ENCODE peak calls at places on chromosomes 4 and X, in five cellular contexts. U is astrocyte, K is mammary epithelial cell, H is PC-3, F is endothelial cell of umbilical vein. O is an unnamed sample. For H3K36me3 and H3K4me1, the result is how much of the 10 kb centered on the place peaks cover.

GRCh38 chr4:119025916-119026661 is 109.5 kb upstream of the MYOZ2 start:
- DNase-seq in F (no peak), U (peak), H (peak), K (peak), O (peak)

GRCh38 chrX:100939336-100939735 is 10.6 kb upstream of the XKRX start:
- DNase-seq in F (no peak), K (no peak), H (no peak), U (no peak), O (no peak)

GRCh38 chr4:84965558-84966381 is 720 bp downstream of the WDFY3 start:
- DNase-seq in H (peak), F (peak), U (no peak), K (peak), O (no peak)

GRCh38 chr4:168183717-168184571 is 91.6 kb downstream of the ANXA10 start:
- DNase-seq in K (peak), F (peak), H (peak), U (peak), O (no peak)

GRCh38 chrX:150627957-150628356 is 59.5 kb downstream of the MTM1 start:
- DNase-seq in F (no peak), K (no peak), U (no peak), H (no peak), O (no peak)

GRCh38 chrX:104156630-104157529 is at the start of gene SLC25A53:
- DNase-seq in H (peak), F (peak), K (peak), U (peak), O (peak)

GRCh38 chr4:158016511-158016910 is 156.3 kb downstream of the GASK1B start:
- DNase-seq in U (peak), K (peak), F (peak), H (no peak), O (no peak)

GRCh38 chrX:71619193-71619592 is 882 bp upstream of the CXCR3 start:
- DNase-seq in K (no peak), H (no peak), F (no peak), U (peak), O (no peak)

GRCh38 chr4:141686929-141687328 is 50.5 kb downstream of the IL15 start:
- DNase-seq in F (peak), H (peak), U (no peak), K (no peak), O (peak)

GRCh38 chrX:121504148-121504547 is 456.7 kb downstream of the GLUD2 start:
- DNase-seq in H (no peak), F (no peak), U (no peak), K (no peak), O (no peak)

GRCh38 chr4:88138561-88138960 is 19.9 kb downstream of the ABCG2 start:
- DNase-seq in F (peak), K (peak), U (peak), H (peak), O (peak)

GRCh38 chr4:7067523-7068278 is at the start of gene GRPEL1:
- DNase-seq in U (peak), F (peak), H (peak), K (peak), O (peak)

GRCh38 chr4:180418819-180419531 is 1824.2 kb upstream of the TENM3 start:
- DNase-seq in K (no peak), U (no peak), F (no peak), H (no peak), O (no peak)

GRCh38 chr4:83629945-83630684 is 94.2 kb downstream of the GPAT3 start:
- DNase-seq in F (peak), U (peak), K (peak), H (peak), O (peak)

GRCh38 chr4:118992149-118992548 is 103.5 kb downstream of the SYNPO2 start:
- DNase-seq in U (no peak), H (no peak), F (no peak), K (no peak), O (no peak)

GRCh38 chrX:53594354-53594753 is 92.2 kb downstream of the HUWE1 start:
- DNase-seq in K (no peak), F (no peak), U (peak), H (no peak), O (no peak)

GRCh38 chrX:134476284-134476683 is 16.3 kb downstream of the HPRT1 start:
- DNase-seq in U (no peak), H (no peak), F (no peak), K (no peak), O (no peak)
- H3K36me3 ChIP-seq in U (under half), H (under half), F (under half), K (under half), O (under half)

GRCh38 chr4:163404080-163404479 is 60.4 kb downstream of the NPY5R start:
- DNase-seq in F (no peak), H (no peak), U (no peak), K (no peak), O (no peak)

GRCh38 chr4:163400911-163401310 is 57.2 kb downstream of the NPY5R start:
- DNase-seq in H (no peak), U (no peak), F (no peak), K (no peak), O (no peak)

GRCh38 chr4:163404570-163404969 is 60.9 kb downstream of the NPY5R start:
- DNase-seq in H (no peak), F (peak), U (no peak), K (no peak), O (no peak)
- H3K4me2 ChIP-seq in H (no peak), F (peak), U (peak), K (no peak), O (no peak)

GRCh38 chr4:94536049-94536448 is 84.3 kb downstream of the PDLIM5 start:
- DNase-seq in K (no peak), U (no peak), F (no peak), H (no peak), O (no peak)

GRCh38 chr4:94533405-94534223 is 81.9 kb downstream of the PDLIM5 start:
- DNase-seq in K (peak), F (peak), H (no peak), U (no peak), O (no peak)

GRCh38 chr4:94534401-94535312 is 82.9 kb downstream of the PDLIM5 start:
- DNase-seq in F (no peak), K (no peak), U (no peak), H (no peak), O (no peak)

GRCh38 chr4:94538229-94538628 is 86.5 kb downstream of the PDLIM5 start:
- DNase-seq in F (no peak), H (no peak), K (no peak), U (no peak), O (no peak)

GRCh38 chr4:94536649-94537464 is 85.1 kb downstream of the PDLIM5 start:
- DNase-seq in H (no peak), K (no peak), F (peak), U (no peak), O (no peak)
- H3K4me1 ChIP-seq in H (under half), K (under half), F (half or more), U (under half), O (half or more)

DNA sequence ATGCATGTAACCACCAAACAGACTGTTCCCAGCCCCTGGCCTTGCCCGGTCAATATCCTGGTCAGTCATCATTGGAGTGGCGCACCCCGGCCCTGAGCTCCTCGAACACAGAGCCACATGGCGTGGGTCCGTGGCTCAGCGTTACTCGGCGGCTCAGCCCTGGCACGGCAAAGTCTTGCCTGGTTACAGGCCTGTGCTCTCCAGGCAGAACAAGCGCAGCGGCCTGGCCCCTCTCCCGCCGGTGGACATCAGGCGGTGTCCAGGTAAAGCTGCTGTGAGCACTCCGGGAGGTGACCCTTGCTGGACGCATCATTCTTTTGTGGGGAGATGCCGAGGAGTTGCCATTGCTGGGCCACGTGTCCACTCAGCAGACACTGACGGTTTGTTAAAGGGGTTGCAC is 6.1 kb upstream of the UVSSA start:
- DNase-seq in K (no peak), U (no peak), F (no peak), H (no peak), O (no peak)
- H3K36me3 ChIP-seq in K (under half), U (under half), F (under half), H (under half), O (under half)

DNA sequence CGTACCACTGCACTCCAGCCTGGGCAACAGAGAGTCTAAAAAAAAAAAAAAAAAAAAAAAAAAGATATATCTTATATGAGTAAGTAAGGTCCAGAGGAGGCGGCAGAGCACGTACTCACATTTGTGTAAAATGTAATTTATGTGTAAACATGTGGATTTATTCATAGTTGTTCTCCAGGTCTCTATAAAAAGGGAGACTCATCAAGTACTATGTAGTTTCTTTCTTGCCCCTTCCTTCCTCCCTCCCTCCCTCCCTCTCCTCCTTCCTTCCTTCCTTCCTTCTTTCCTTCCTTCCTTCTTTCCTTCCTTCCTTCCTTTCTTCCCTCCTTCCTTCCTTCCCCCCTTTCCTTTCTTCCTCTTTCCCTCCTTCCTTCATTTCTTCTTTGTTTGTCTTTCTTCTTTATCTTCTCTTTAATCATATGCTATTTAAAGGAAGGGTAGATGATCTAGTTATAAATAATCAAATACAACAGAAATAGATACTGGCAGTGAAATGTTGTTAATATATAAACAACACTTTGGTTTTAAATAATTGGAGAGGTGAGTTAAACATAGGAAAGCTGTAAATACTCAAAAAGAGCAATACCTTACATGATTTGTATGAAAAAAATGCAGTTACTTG is 344.8 kb downstream of the ANK2 start:
- DNase-seq in K (no peak), H (peak), F (no peak), U (no peak), O (no peak)
- H3K4me2 ChIP-seq in K (no peak), H (no peak), F (no peak), U (no peak), O (no peak)

DNA sequence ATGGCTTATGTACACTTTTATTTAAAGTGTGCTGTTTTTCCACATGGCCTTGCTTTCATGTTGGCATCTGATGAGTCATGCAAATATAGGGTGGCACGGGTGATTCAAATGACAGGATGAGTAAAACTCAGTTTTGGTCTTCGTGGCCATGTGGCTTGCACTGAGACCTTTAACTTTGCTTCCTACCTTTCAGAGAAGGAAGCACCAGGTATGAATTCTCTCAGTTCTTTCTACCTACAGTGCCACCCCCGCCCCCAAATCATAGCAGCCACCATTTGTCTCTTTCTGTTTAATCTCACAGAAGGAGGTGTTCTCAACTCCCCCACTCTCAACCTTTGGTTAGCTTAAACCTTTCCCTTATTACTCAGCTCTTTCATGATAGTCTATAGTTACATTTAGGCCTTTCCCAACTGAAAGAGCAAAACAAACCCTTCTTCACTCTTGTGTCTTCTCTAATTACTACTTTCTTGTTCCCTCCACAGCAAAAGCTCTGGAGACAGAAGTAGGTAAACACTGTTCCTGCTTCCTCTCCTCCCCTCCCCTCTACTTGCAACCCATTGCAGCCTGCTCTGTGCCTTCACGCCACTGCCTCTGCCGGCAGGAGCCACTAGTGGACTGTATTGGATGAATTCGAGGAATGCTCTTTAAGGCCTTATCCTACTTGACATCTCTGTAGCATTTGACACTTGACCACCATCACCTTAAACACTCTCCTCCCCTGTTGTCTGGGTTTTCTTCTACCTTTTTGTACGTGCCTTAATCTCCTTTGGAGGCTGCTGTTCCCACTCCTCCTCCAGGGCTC is 123.7 kb downstream of the AFF1 start:
- DNase-seq in U (no peak), F (no peak), H (peak), K (peak), O (peak)
- H3K4me1 ChIP-seq in U (under half), F (under half), H (half or more), K (under half), O (under half)

DNA sequence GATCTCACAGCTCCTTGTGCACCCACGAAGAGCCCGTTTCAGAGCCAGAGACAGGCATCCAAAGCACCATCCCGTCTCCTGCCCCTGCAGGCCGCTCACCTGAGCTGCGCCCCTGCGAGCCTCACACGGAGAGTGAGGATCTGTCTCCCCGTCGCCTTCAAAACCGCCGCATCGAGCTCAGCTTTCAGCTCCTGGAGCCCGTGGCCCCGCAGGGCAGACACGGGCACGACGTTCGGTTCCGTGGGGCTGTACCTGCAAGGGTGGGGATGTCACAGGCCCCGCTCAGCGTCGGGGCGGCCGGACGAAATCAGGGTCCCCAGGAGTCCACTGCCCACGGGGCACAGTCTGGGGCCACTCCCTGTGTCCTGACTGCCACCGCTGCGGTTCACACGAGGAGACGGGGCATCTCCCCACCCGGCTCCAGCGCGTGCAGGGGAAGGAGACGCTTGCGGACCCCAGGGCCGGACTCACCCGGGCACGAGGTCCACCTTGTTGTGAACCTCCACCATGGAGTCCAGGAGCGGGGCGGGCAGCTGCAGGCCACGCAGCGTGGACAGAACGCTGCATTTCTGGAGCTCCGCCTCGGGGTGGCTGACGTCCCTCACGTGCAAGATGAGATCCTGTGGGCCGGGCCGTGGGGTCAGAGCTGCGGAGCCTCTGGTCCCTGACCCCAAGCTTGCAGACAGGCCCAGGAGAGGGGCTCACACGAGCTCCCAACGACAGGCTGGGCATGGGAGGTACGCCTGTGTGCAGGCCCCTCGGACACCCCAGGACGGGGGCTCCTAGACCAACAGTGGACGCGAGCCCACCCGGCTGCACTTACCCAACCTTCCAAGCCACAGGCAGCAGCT is 11.1 kb downstream of the GTPBP6 start:
- DNase-seq in H (no peak), U (no peak), F (no peak), K (no peak), O (no peak)
- H3K36me3 ChIP-seq in H (under half), U (under half), F (under half), K (under half), O (under half)

GRCh38 chr4:41258783-41259182 is 2.1 kb downstream of the UCHL1 start:
- DNase-seq in U (peak), K (peak), H (peak), F (peak), O (peak)
- H3K4me2 ChIP-seq in U (peak), K (no peak), H (no peak), F (peak), O (peak)

GRCh38 chrX:85108165-85108564 is 104.5 kb downstream of the APOOL start:
- DNase-seq in H (no peak), K (peak), U (no peak), F (no peak), O (no peak)
- H3K4me1 ChIP-seq in H (under half), K (under half), U (under half), F (under half), O (under half)